ENCODE peak calls at places on chromosomes 1 and 21, in five cellular contexts. N, S, U, P and D are unnamed samples.

GRCh38 chr1:246519514-246519913 is 12.4 kb upstream of the SMYD3 start:
- DNase-seq in N (no peak), S (no peak), U (no peak), P (no peak), D (no peak)

GRCh38 chr1:117370071-117370470 is 2.8 kb downstream of the MAN1A2 start:
- DNase-seq in N (no peak), S (no peak), U (no peak), P (no peak), D (no peak)

GRCh38 chr1:172497230-172497629 is 35.7 kb upstream of the SUCO start:
- DNase-seq in N (no peak), S (no peak), U (no peak), P (no peak), D (peak; percentile 36)

GRCh38 chr1:8203056-8203455 is 114.9 kb upstream of the SLC45A1 start:
- DNase-seq in N (peak; percentile 46), S (no peak), U (no peak), P (no peak), D (no peak)

GRCh38 chr1:69739181-69739580 is 171.5 kb downstream of the LRRC7 start:
- DNase-seq in N (no peak), S (no peak), U (no peak), P (no peak), D (no peak)

GRCh38 chr1:210262167-210262896 is 29.7 kb downstream of the SERTAD4 start:
- DNase-seq in N (peak; percentile 88), S (no peak), U (peak; percentile 17), P (no peak), D (no peak)

GRCh38 chr1:10319750-10320149 is 79.1 kb upstream of the PGD start:
- DNase-seq in N (no peak), S (no peak), U (no peak), P (no peak), D (no peak)

GRCh38 chr1:10555635-10556429 is 81.1 kb downstream of the PEX14 start:
- DNase-seq in N (no peak), S (no peak), U (no peak), P (no peak), D (peak; percentile 17)

GRCh38 chr21:36323032-36323431 is 3.0 kb downstream of the MORC3 start:
- DNase-seq in N (no peak), S (no peak), U (no peak), P (no peak), D (no peak)

GRCh38 chr1:54952950-54953718 is 27.3 kb upstream of the TMEM61 start:
- DNase-seq in N (no peak), S (no peak), U (peak; percentile 23), P (no peak), D (no peak)

GRCh38 chr1:95232646-95233320 is 1.2 kb upstream of the RWDD3 start:
- DNase-seq in N (peak; percentile 76), S (no peak), U (no peak), P (no peak), D (no peak)

GRCh38 chr1:85580046-85580411 is 532 bp upstream of the CCN1 start:
- DNase-seq in N (peak; percentile 66), S (peak; percentile 85), U (no peak), P (no peak), D (peak; percentile 59)

GRCh38 chr21:45724345-45724961 is 80.9 kb downstream of the PCBP3 start:
- DNase-seq in N (no peak), S (no peak), U (no peak), P (no peak), D (no peak)

GRCh38 chr21:35506352-35506751 is 457.2 kb upstream of the RUNX1 start:
- DNase-seq in N (peak; percentile 56), S (no peak), U (no peak), P (no peak), D (no peak)

GRCh38 chr1:221832151-221832550 is 90.3 kb upstream of the DUSP10 start:
- DNase-seq in N (no peak), S (no peak), U (no peak), P (no peak), D (no peak)

GRCh38 chr1:226995064-226995965 is 55.2 kb downstream of the COQ8A start:
- DNase-seq in N (no peak), S (no peak), U (no peak), P (no peak), D (no peak)

GRCh38 chr1:81187636-81188035 is 613.1 kb upstream of the ADGRL2 start:
- DNase-seq in N (no peak), S (no peak), U (no peak), P (no peak), D (no peak)

GRCh38 chr21:15247613-15248012 is 182.8 kb upstream of the NRIP1 start:
- DNase-seq in N (no peak), S (no peak), U (no peak), P (no peak), D (no peak)

GRCh38 chr1:212667223-212668139 is 32.2 kb downstream of the BATF3 start:
- DNase-seq in N (peak; percentile 93), S (no peak), U (peak; percentile 99), P (no peak), D (peak; percentile 55)

GRCh38 chr1:85581138-85581801 is 709 bp downstream of the CCN1 start:
- DNase-seq in N (peak; percentile 94), S (peak; percentile 76), U (no peak), P (peak; percentile 73), D (peak; percentile 50)

GRCh38 chr1:17984510-17985085 is 123.0 kb upstream of the IGSF21 start:
- DNase-seq in N (no peak), S (no peak), U (no peak), P (peak; percentile 10), D (peak; percentile 11)

GRCh38 chr1:233613252-233614172 is at the start of gene KCNK1:
- DNase-seq in N (peak; percentile 87), S (no peak), U (peak; percentile 9), P (no peak), D (peak; percentile 82)

GRCh38 chr1:16208270-16208987 is 4.0 kb downstream of the ARHGEF19 start:
- DNase-seq in N (no peak), S (no peak), U (peak; percentile 40), P (no peak), D (no peak)

GRCh38 chr21:45533731-45534571 is 8.3 kb downstream of the SLC19A1 start:
- DNase-seq in N (no peak), S (no peak), U (no peak), P (no peak), D (no peak)

GRCh38 chr21:35924714-35925301 is 135.5 kb downstream of the SETD4 start:
- DNase-seq in N (peak; percentile 93), S (no peak), U (peak; percentile 84), P (no peak), D (no peak)

GRCh38 chr1:107803579-107803978 is 161.4 kb downstream of the VAV3 start:
- DNase-seq in N (no peak), S (no peak), U (no peak), P (no peak), D (no peak)
- H3K27ac ChIP-seq in N (no peak overlapping the region), S (no peak overlapping the region), U (no peak overlapping the region), P (peak overlapping the region; percentile 63), D (no peak overlapping the region)

DNA sequence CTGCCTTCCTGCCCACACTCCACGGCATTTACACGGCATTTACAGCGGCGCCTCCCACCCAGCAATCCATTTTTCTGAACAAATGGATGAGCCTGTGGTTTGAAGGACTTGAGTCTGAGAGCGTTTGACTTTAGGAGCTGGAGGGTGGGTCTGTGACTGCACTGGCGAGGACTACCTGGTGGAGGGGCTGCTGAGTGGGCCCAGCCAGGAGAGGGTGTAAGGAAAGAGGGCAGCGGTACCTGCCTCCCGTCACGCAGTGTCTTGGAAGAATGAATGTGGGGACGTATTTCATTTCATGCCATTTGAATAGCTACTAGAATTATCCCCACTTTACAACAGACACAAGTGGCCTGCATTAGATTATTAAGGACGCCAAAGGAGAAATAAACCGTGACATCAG is 62.9 kb downstream of the B3GALT5 start:
- DNase-seq in N (no peak), S (no peak), U (no peak), P (peak; percentile 37), D (no peak)
- TF ChIP-seq CTCF in N (no peak), S (no peak), U (no peak), P (peak; percentile 14), D (no peak)

DNA sequence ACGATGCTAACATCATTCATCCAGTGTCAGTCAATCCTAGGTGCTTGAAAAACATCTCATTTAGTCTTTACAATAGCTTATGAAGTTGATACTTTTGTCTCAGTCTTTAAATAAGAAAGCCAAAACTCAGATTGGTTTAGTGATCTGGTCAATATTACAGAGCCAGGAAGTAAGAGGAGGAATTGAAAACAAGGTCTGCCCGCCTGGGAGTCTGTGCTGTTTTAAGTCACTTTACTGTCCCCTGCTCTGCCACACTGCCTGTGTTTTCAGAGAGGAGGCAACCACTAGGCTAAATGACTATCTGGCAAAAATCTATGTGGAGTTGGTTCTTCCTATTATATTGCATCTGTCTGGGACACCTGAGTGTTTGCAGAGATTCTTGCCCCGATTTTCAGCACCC is 62.3 kb downstream of the ST6GALNAC3 start:
- DNase-seq in N (no peak), S (no peak), U (no peak), P (no peak), D (no peak)
- H3K27ac ChIP-seq in N (no peak overlapping the region), S (no peak overlapping the region), U (no peak overlapping the region), P (no peak overlapping the region), D (no peak overlapping the region)

GRCh38 chr1:31671147-31671546 is 26.5 kb upstream of the PEF1 start:
- DNase-seq in N (no peak), S (no peak), U (no peak), P (no peak), D (no peak)

GRCh38 chr1:31669786-31670582 is 25.3 kb upstream of the PEF1 start:
- DNase-seq in N (peak; percentile 62), S (no peak), U (peak; percentile 22), P (peak; percentile 32), D (peak; percentile 77)

GRCh38 chr1:31671556-31672201 is 27.0 kb upstream of the PEF1 start:
- DNase-seq in N (peak; percentile 31), S (no peak), U (no peak), P (no peak), D (no peak)

GRCh38 chr1:31669433-31669785 is 24.7 kb upstream of the PEF1 start:
- DNase-seq in N (no peak), S (no peak), U (no peak), P (no peak), D (no peak)

DNA sequence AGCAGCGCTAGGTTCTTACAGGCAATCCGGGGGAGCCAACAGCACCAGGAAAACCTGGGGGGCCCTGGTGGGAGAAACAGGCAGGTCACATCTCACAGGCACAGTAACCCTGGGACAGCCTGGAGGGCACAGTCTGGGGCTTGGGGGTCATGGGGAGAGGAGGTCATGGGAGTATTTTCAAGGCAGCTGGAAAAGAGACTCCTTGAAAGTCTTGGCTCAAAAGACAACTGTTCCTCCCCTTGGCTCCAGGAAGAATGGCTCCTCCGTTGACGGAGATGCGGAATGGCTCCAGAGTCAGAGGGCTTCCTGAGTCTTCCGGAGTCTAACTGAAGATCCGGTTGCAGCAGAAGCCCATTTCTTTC is 25.9 kb upstream of the PEF1 start:
- DNase-seq in N (peak; percentile 9), S (no peak), U (no peak), P (no peak), D (no peak)
- TF ChIP-seq CTCF in N (no peak), S (no peak), U (no peak), P (no peak), D (no peak)

DNA sequence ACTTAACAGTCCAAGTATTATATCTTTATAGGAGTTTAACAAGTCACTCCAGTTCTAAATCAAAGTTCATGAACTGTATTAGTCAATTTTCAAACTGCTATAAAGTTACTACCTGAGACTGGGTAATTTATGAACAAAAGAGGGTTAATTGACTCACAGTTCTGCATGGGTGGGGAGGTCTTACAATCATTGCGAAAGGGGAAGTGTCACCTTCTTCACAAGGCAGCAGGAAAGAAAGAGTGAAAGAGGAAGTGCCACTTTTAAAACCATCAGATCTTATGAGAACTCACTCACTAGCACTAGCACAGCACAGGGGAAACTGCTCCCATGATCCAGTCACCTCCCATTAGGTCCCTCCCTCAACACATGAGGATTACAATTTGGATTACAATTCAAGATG is 70.0 kb downstream of the CLCA4 start:
- DNase-seq in N (no peak), S (no peak), U (no peak), P (peak; percentile 58), D (no peak)
- H3K27ac ChIP-seq in N (no peak overlapping the region), S (no peak overlapping the region), U (no peak overlapping the region), P (no peak overlapping the region), D (no peak overlapping the region)

GRCh38 chr1:45585110-45585426 is 1.2 kb downstream of the NASP start:
- DNase-seq in N (no peak), S (no peak), U (no peak), P (no peak), D (no peak)
- TF ChIP-seq CTCF in N (no peak), S (no peak), U (no peak), P (no peak), D (no peak)